ENCODE peak calls at places on chromosomes 16 and 17, in nine cellular contexts. One of them, this sample, is unnamed.
A peak's percentile ranks its signal among the peaks of the same experiment; 100 is the strongest.

GRCh38 chr17:33888455-33888854 is 366.6 kb upstream of the CCL2 start:
- DNase-seq in stomach: no peak
- DNase-seq in Caco-2: no peak
- DNase-seq in fibroblast of lung: no peak
- DNase-seq in HCT116: no peak
- DNase-seq in psoas muscle: no peak
- DNase-seq in body of pancreas: no peak
- DNase-seq in sigmoid colon: no peak
- DNase-seq in BJ: no peak
- DNase-seq in this sample: no peak

GRCh38 chr16:85523602-85524364 is 89.3 kb upstream of the GSE1 start:
- DNase-seq in stomach: peak; percentile 74
- DNase-seq in Caco-2: peak; percentile 78
- DNase-seq in fibroblast of lung: peak; percentile 59
- DNase-seq in HCT116: no peak
- DNase-seq in psoas muscle: no peak
- DNase-seq in body of pancreas: peak; percentile 67
- DNase-seq in sigmoid colon: peak; percentile 79
- DNase-seq in BJ: no peak
- DNase-seq in this sample: peak; percentile 95

GRCh38 chr16:22684282-22685161 is 129.4 kb upstream of the HS3ST2 start:
- DNase-seq in stomach: no peak
- DNase-seq in Caco-2: no peak
- DNase-seq in fibroblast of lung: peak; percentile 16
- DNase-seq in HCT116: no peak
- DNase-seq in psoas muscle: no peak
- DNase-seq in body of pancreas: no peak
- DNase-seq in sigmoid colon: no peak
- DNase-seq in BJ: no peak
- DNase-seq in this sample: peak; percentile 44

GRCh38 chr16:28883221-28883996 is 5.1 kb downstream of the ATP2A1 start:
- DNase-seq in stomach: no peak
- DNase-seq in Caco-2: no peak
- DNase-seq in fibroblast of lung: no peak
- DNase-seq in HCT116: no peak
- DNase-seq in psoas muscle: peak; percentile 76
- DNase-seq in body of pancreas: no peak
- DNase-seq in sigmoid colon: no peak
- DNase-seq in BJ: no peak
- DNase-seq in this sample: peak; percentile 55

GRCh38 chr16:89324056-89325010 is 106.8 kb downstream of the ZNF778 start:
- DNase-seq in stomach: no peak
- DNase-seq in Caco-2: no peak
- DNase-seq in fibroblast of lung: peak; percentile 69
- DNase-seq in HCT116: no peak
- DNase-seq in psoas muscle: peak; percentile 32
- DNase-seq in body of pancreas: no peak
- DNase-seq in sigmoid colon: peak; percentile 60
- DNase-seq in BJ: no peak
- DNase-seq in this sample: peak; percentile 99

GRCh38 chr17:55295411-55296170 is 30.8 kb downstream of the HLF start:
- DNase-seq in stomach: peak; percentile 68
- DNase-seq in Caco-2: peak; percentile 84
- DNase-seq in fibroblast of lung: peak; percentile 57
- DNase-seq in HCT116: peak; percentile 57
- DNase-seq in psoas muscle: peak; percentile 56
- DNase-seq in body of pancreas: peak; percentile 62
- DNase-seq in sigmoid colon: peak; percentile 82
- DNase-seq in BJ: no peak
- DNase-seq in this sample: no peak

GRCh38 chr17:11880714-11881113 is 116.6 kb downstream of the ZNF18 start:
- DNase-seq in stomach: no peak
- DNase-seq in Caco-2: peak; percentile 19
- DNase-seq in fibroblast of lung: no peak
- DNase-seq in HCT116: peak; percentile 48
- DNase-seq in psoas muscle: no peak
- DNase-seq in body of pancreas: no peak
- DNase-seq in sigmoid colon: no peak
- DNase-seq in BJ: no peak
- DNase-seq in this sample: no peak

GRCh38 chr16:50467943-50468748 is 80.0 kb upstream of the NKD1 start:
- DNase-seq in stomach: peak; percentile 87
- DNase-seq in Caco-2: peak; percentile 95
- DNase-seq in fibroblast of lung: no peak
- DNase-seq in HCT116: no peak
- DNase-seq in psoas muscle: no peak
- DNase-seq in body of pancreas: peak; percentile 11
- DNase-seq in sigmoid colon: peak; percentile 62
- DNase-seq in BJ: no peak
- DNase-seq in this sample: peak; percentile 70

GRCh38 chr17:33390479-33391027 is 97.5 kb upstream of the ASIC2 start:
- DNase-seq in stomach: no peak
- DNase-seq in Caco-2: no peak
- DNase-seq in fibroblast of lung: no peak
- DNase-seq in HCT116: no peak
- DNase-seq in psoas muscle: no peak
- DNase-seq in body of pancreas: peak; percentile 5
- DNase-seq in sigmoid colon: no peak
- DNase-seq in BJ: peak; percentile 79
- DNase-seq in this sample: no peak

GRCh38 chr17:45368661-45369060 is 51.8 kb upstream of the MAP3K14 start:
- DNase-seq in stomach: no peak
- DNase-seq in Caco-2: no peak
- DNase-seq in fibroblast of lung: peak; percentile 88
- DNase-seq in HCT116: no peak
- DNase-seq in psoas muscle: no peak
- DNase-seq in body of pancreas: no peak
- DNase-seq in sigmoid colon: no peak
- DNase-seq in BJ: peak; percentile 87
- DNase-seq in this sample: peak; percentile 36

GRCh38 chr17:9132944-9133610 is 111.8 kb downstream of the NTN1 start:
- DNase-seq in stomach: peak; percentile 28
- DNase-seq in Caco-2: no peak
- DNase-seq in fibroblast of lung: no peak
- DNase-seq in HCT116: no peak
- DNase-seq in psoas muscle: no peak
- DNase-seq in body of pancreas: no peak
- DNase-seq in sigmoid colon: no peak
- DNase-seq in BJ: no peak
- DNase-seq in this sample: peak; percentile 71

GRCh38 chr17:37787055-37787720 is 42.3 kb upstream of the HNF1B start:
- DNase-seq in stomach: peak; percentile 78
- DNase-seq in Caco-2: peak; percentile 34
- DNase-seq in fibroblast of lung: peak; percentile 10
- DNase-seq in HCT116: no peak
- DNase-seq in psoas muscle: no peak
- DNase-seq in body of pancreas: peak; percentile 85
- DNase-seq in sigmoid colon: no peak
- DNase-seq in BJ: no peak
- DNase-seq in this sample: peak; percentile 69

GRCh38 chr16:50520451-50521245 is 27.5 kb upstream of the NKD1 start:
- DNase-seq in stomach: peak; percentile 9
- DNase-seq in Caco-2: peak; percentile 68
- DNase-seq in fibroblast of lung: no peak
- DNase-seq in HCT116: no peak
- DNase-seq in psoas muscle: no peak
- DNase-seq in body of pancreas: no peak
- DNase-seq in sigmoid colon: peak; percentile 18
- DNase-seq in BJ: no peak
- DNase-seq in this sample: no peak

GRCh38 chr17:10061131-10061581 is 137.2 kb downstream of the GAS7 start:
- DNase-seq in stomach: no peak
- DNase-seq in Caco-2: no peak
- DNase-seq in fibroblast of lung: peak; percentile 87
- DNase-seq in HCT116: no peak
- DNase-seq in psoas muscle: peak; percentile 63
- DNase-seq in body of pancreas: peak; percentile 25
- DNase-seq in sigmoid colon: no peak
- DNase-seq in BJ: peak; percentile 69
- DNase-seq in this sample: no peak

GRCh38 chr16:47045459-47045858 is 72.0 kb upstream of the DNAJA2 start:
- DNase-seq in stomach: no peak
- DNase-seq in Caco-2: no peak
- DNase-seq in fibroblast of lung: no peak
- DNase-seq in HCT116: no peak
- DNase-seq in psoas muscle: no peak
- DNase-seq in body of pancreas: no peak
- DNase-seq in sigmoid colon: no peak
- DNase-seq in BJ: no peak
- DNase-seq in this sample: no peak

GRCh38 chr16:47046726-47047602 is 73.5 kb upstream of the DNAJA2 start:
- DNase-seq in stomach: no peak
- DNase-seq in Caco-2: no peak
- DNase-seq in fibroblast of lung: no peak
- DNase-seq in HCT116: no peak
- DNase-seq in psoas muscle: no peak
- DNase-seq in body of pancreas: no peak
- DNase-seq in sigmoid colon: no peak
- DNase-seq in BJ: no peak
- DNase-seq in this sample: peak; percentile 45

GRCh38 chr16:47043970-47044684 is 70.7 kb upstream of the DNAJA2 start:
- DNase-seq in stomach: no peak
- DNase-seq in Caco-2: no peak
- DNase-seq in fibroblast of lung: no peak
- DNase-seq in HCT116: no peak
- DNase-seq in psoas muscle: no peak
- DNase-seq in body of pancreas: no peak
- DNase-seq in sigmoid colon: no peak
- DNase-seq in BJ: no peak
- DNase-seq in this sample: no peak

GRCh38 chr16:47043200-47043599 is 69.7 kb upstream of the DNAJA2 start:
- DNase-seq in stomach: no peak
- DNase-seq in Caco-2: no peak
- DNase-seq in fibroblast of lung: no peak
- DNase-seq in HCT116: no peak
- DNase-seq in psoas muscle: no peak
- DNase-seq in body of pancreas: no peak
- DNase-seq in sigmoid colon: no peak
- DNase-seq in BJ: no peak
- DNase-seq in this sample: peak; percentile 52

GRCh38 chr16:47045023-47045422 is 71.5 kb upstream of the DNAJA2 start:
- DNase-seq in stomach: no peak
- DNase-seq in Caco-2: no peak
- DNase-seq in fibroblast of lung: peak; percentile 12
- DNase-seq in HCT116: no peak
- DNase-seq in psoas muscle: no peak
- DNase-seq in body of pancreas: no peak
- DNase-seq in sigmoid colon: no peak
- DNase-seq in BJ: no peak
- DNase-seq in this sample: no peak
- TF ChIP-seq CTCF in stomach: no peak
- TF ChIP-seq CTCF in Caco-2: no peak
- TF ChIP-seq CTCF in fibroblast of lung: no peak
- TF ChIP-seq CTCF in HCT116: no peak
- TF ChIP-seq CTCF in psoas muscle: no peak
- TF ChIP-seq CTCF in body of pancreas: no peak
- TF ChIP-seq CTCF in sigmoid colon: no peak
- TF ChIP-seq CTCF in BJ: peak; percentile 29
- TF ChIP-seq CTCF in this sample: no peak

GRCh38 chr17:74442670-74443515 is 11.0 kb downstream of the GPRC5C start:
- DNase-seq in stomach: peak; percentile 95
- DNase-seq in Caco-2: peak; percentile 90
- DNase-seq in fibroblast of lung: peak; percentile 41
- DNase-seq in HCT116: peak; percentile 89
- DNase-seq in psoas muscle: peak; percentile 96
- DNase-seq in body of pancreas: peak; percentile 97
- DNase-seq in sigmoid colon: peak; percentile 93
- DNase-seq in BJ: no peak
- DNase-seq in this sample: peak; percentile 52
- H3K4me3 ChIP-seq in stomach: peak overlapping the region; percentile 22
- H3K4me3 ChIP-seq in Caco-2: no peak overlapping the region
- H3K4me3 ChIP-seq in fibroblast of lung: no peak overlapping the region
- H3K4me3 ChIP-seq in HCT116: peak overlapping the region; percentile 54
- H3K4me3 ChIP-seq in psoas muscle: peak overlapping the region; percentile 62
- H3K4me3 ChIP-seq in body of pancreas: no peak overlapping the region
- H3K4me3 ChIP-seq in sigmoid colon: peak overlapping the region; percentile 6
- H3K4me3 ChIP-seq in BJ: no peak overlapping the region
- H3K4me3 ChIP-seq in this sample: no peak overlapping the region

DNA sequence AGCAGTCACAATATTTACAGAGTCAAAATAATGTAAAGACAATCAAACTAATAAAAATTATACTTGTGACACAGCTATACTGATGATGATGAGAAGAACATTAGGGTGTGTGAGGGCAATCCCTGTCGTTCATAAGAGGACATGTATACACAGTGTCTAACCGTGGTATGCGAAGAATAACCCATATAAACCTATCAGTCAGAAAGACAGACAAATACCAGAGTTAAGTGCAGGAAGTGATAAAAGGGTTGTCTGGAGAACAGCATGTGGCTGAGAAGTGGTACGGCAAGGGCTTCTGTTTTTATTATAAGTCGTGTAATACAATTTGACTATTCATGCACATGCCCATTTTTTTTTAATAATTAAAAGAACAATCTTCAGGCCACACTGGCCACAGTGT is 46.7 kb downstream of the LMF1 start:
- DNase-seq in stomach: no peak
- DNase-seq in Caco-2: no peak
- DNase-seq in fibroblast of lung: no peak
- DNase-seq in HCT116: no peak
- DNase-seq in psoas muscle: no peak
- DNase-seq in body of pancreas: no peak
- DNase-seq in sigmoid colon: no peak
- DNase-seq in BJ: no peak
- DNase-seq in this sample: no peak
- H3K27me3 ChIP-seq in stomach: no peaks in the 10 kb centered on the region
- H3K27me3 ChIP-seq in Caco-2: no peaks in the 10 kb centered on the region
- H3K27me3 ChIP-seq in fibroblast of lung: no peaks in the 10 kb centered on the region
- H3K27me3 ChIP-seq in HCT116: no peaks in the 10 kb centered on the region
- H3K27me3 ChIP-seq in psoas muscle: no peaks in the 10 kb centered on the region
- H3K27me3 ChIP-seq in body of pancreas: no peaks in the 10 kb centered on the region
- H3K27me3 ChIP-seq in sigmoid colon: no peaks in the 10 kb centered on the region
- H3K27me3 ChIP-seq in BJ: no peaks in the 10 kb centered on the region
- H3K27me3 ChIP-seq in this sample: no peaks in the 10 kb centered on the region

GRCh38 chr16:73028721-73029361 is 19.1 kb downstream of the ZFHX3 start:
- DNase-seq in stomach: no peak
- DNase-seq in Caco-2: no peak
- DNase-seq in fibroblast of lung: no peak
- DNase-seq in HCT116: no peak
- DNase-seq in psoas muscle: no peak
- DNase-seq in body of pancreas: no peak
- DNase-seq in sigmoid colon: peak; percentile 28
- DNase-seq in BJ: no peak
- DNase-seq in this sample: no peak

GRCh38 chr16:73028263-73028662 is 19.7 kb downstream of the ZFHX3 start:
- DNase-seq in stomach: no peak
- DNase-seq in Caco-2: no peak
- DNase-seq in fibroblast of lung: no peak
- DNase-seq in HCT116: no peak
- DNase-seq in psoas muscle: no peak
- DNase-seq in body of pancreas: no peak
- DNase-seq in sigmoid colon: peak; percentile 56
- DNase-seq in BJ: no peak
- DNase-seq in this sample: no peak

GRCh38 chr16:73032548-73033270 is 15.2 kb downstream of the ZFHX3 start:
- DNase-seq in stomach: no peak
- DNase-seq in Caco-2: no peak
- DNase-seq in fibroblast of lung: no peak
- DNase-seq in HCT116: no peak
- DNase-seq in psoas muscle: no peak
- DNase-seq in body of pancreas: no peak
- DNase-seq in sigmoid colon: no peak
- DNase-seq in BJ: no peak
- DNase-seq in this sample: no peak

GRCh38 chr16:73033271-73033998 is 14.5 kb downstream of the ZFHX3 start:
- DNase-seq in stomach: no peak
- DNase-seq in Caco-2: no peak
- DNase-seq in fibroblast of lung: no peak
- DNase-seq in HCT116: no peak
- DNase-seq in psoas muscle: no peak
- DNase-seq in body of pancreas: no peak
- DNase-seq in sigmoid colon: no peak
- DNase-seq in BJ: no peak
- DNase-seq in this sample: no peak

GRCh38 chr16:73031155-73031866 is 16.6 kb downstream of the ZFHX3 start:
- DNase-seq in stomach: no peak
- DNase-seq in Caco-2: no peak
- DNase-seq in fibroblast of lung: no peak
- DNase-seq in HCT116: no peak
- DNase-seq in psoas muscle: no peak
- DNase-seq in body of pancreas: no peak
- DNase-seq in sigmoid colon: peak; percentile 54
- DNase-seq in BJ: peak; percentile 57
- DNase-seq in this sample: no peak
- TF ChIP-seq CTCF in stomach: no peak
- TF ChIP-seq CTCF in Caco-2: peak; percentile 30
- TF ChIP-seq CTCF in fibroblast of lung: peak; percentile 24
- TF ChIP-seq CTCF in HCT116: peak; percentile 48
- TF ChIP-seq CTCF in psoas muscle: no peak
- TF ChIP-seq CTCF in body of pancreas: peak; percentile 26
- TF ChIP-seq CTCF in sigmoid colon: no peak
- TF ChIP-seq CTCF in BJ: peak; percentile 56
- TF ChIP-seq CTCF in this sample: peak; percentile 11